ENCODE peak calls at places on chromosomes 6 and 20, in eight cellular contexts. E is GM12865; S is stimulated activated naive CD8-positive, alpha-beta T cell treated with anti-CD3 and anti-CD28 coated beads, Interleukin-15, Interleukin-2, amounts not matched to agents 100 U/mL and 50 U/mL, for 24 hours; V is HT1080; Q is neural crest cell; H is activated T-cell treated with anti-CD3 and anti-CD28 coated beads for 24 hours; L is NCI-H1092 treated with DMSO at 0.1 percent for 48 hours; R is activated naive CD4-positive, alpha-beta T cell treated with Interleukin-2 at 50 U/mL for 16 hours. J is an unnamed sample.
A peak's percentile ranks its signal among the peaks of the same experiment; 100 is the strongest.

GRCh38 chr20:18202966-18203365 is 65.3 kb downstream of the KAT14 start:
- DNase-seq in E (no peak), S (no peak), V (no peak), Q (no peak), H (no peak), L (no peak), R (no peak), J (no peak)

GRCh38 chr6:170095273-170095976 is 195.5 kb downstream of the DLL1 start:
- DNase-seq in E (no peak), S (no peak), V (no peak), Q (no peak), H (no peak), L (no peak), R (no peak), J (no peak)

GRCh38 chr20:50101900-50102299 is 11.1 kb downstream of the UBE2V1 start:
- DNase-seq in E (no peak), S (no peak), V (no peak), Q (no peak), H (no peak), L (no peak), R (no peak), J (no peak)

GRCh38 chr6:132478697-132479096 is 34.2 kb downstream of the STX7 start:
- DNase-seq in E (no peak), S (no peak), V (no peak), Q (no peak), H (no peak), L (no peak), R (no peak), J (no peak)

GRCh38 chr6:31763617-31763940 is 1.1 kb downstream of the SAPCD1 start:
- DNase-seq in E (no peak), S (no peak), V (peak; percentile 68), Q (no peak), H (no peak), L (no peak), R (no peak), J (no peak)

GRCh38 chr20:1535420-1536175 is 21.9 kb downstream of the SIRPD start:
- DNase-seq in E (peak; percentile 96), S (no peak), V (no peak), Q (no peak), H (no peak), L (no peak), R (no peak), J (peak; percentile 71)

GRCh38 chr6:30283761-30284160 is 43.0 kb upstream of the TRIM39 start:
- DNase-seq in E (no peak), S (no peak), V (no peak), Q (no peak), H (no peak), L (no peak), R (no peak), J (no peak)

GRCh38 chr6:112332274-112332673 is 14.9 kb upstream of the RFPL4B start:
- DNase-seq in E (no peak), S (no peak), V (peak; percentile 64), Q (no peak), H (no peak), L (no peak), R (no peak), J (no peak)

GRCh38 chr20:46708172-46708860 is 1.1 kb upstream of the SLC2A10 start:
- DNase-seq in E (no peak), S (no peak), V (no peak), Q (no peak), H (no peak), L (no peak), R (no peak), J (no peak)

GRCh38 chr6:122649701-122650100 is 39.5 kb downstream of the PKIB start:
- DNase-seq in E (no peak), S (no peak), V (peak; percentile 66), Q (no peak), H (no peak), L (no peak), R (no peak), J (no peak)

GRCh38 chr6:113009682-113010081 is 662.6 kb downstream of the RFPL4B start:
- DNase-seq in E (no peak), S (no peak), V (no peak), Q (no peak), H (no peak), L (no peak), R (no peak), J (no peak)

GRCh38 chr6:158475344-158476302 is 84.3 kb upstream of the TMEM181 start:
- DNase-seq in E (peak; percentile 92), S (no peak), V (peak; percentile 76), Q (no peak), H (no peak), L (peak; percentile 96), R (no peak), J (peak; percentile 84)

GRCh38 chr6:40803897-40804702 is 216.9 kb upstream of the LRFN2 start:
- DNase-seq in E (no peak), S (no peak), V (no peak), Q (no peak), H (no peak), L (no peak), R (no peak), J (no peak)

GRCh38 chr6:142796571-142796970 is 148.4 kb downstream of the HIVEP2 start:
- DNase-seq in E (no peak), S (no peak), V (no peak), Q (no peak), H (no peak), L (no peak), R (no peak), J (no peak)

GRCh38 chr20:22282696-22283095 is 301.7 kb downstream of the FOXA2 start:
- DNase-seq in E (no peak), S (no peak), V (peak; percentile 3), Q (no peak), H (no peak), L (no peak), R (no peak), J (no peak)

GRCh38 chr6:134347916-134348805 is 30.2 kb upstream of the SGK1 start:
- DNase-seq in E (no peak), S (no peak), V (peak; percentile 92), Q (no peak), H (no peak), L (no peak), R (no peak), J (no peak)

GRCh38 chr20:15937179-15937578 is 636.1 kb downstream of the KIF16B start:
- DNase-seq in E (peak; percentile 45), S (no peak), V (no peak), Q (no peak), H (no peak), L (no peak), R (no peak), J (no peak)

GRCh38 chr6:43509984-43510826 is at the start of gene LRRC73:
- DNase-seq in E (peak; percentile 82), S (peak; percentile 88), V (peak; percentile 70), Q (peak; percentile 81), H (peak; percentile 70), L (peak; percentile 74), R (peak; percentile 84), J (peak; percentile 89)

GRCh38 chr20:20733943-20734342 is 21.5 kb upstream of the RALGAPA2 start:
- DNase-seq in E (no peak), S (no peak), V (no peak), Q (no peak), H (no peak), L (no peak), R (no peak), J (no peak)

GRCh38 chr6:71394001-71394432 is 105.4 kb downstream of the OGFRL1 start:
- DNase-seq in E (no peak), S (no peak), V (peak; percentile 62), Q (no peak), H (no peak), L (no peak), R (no peak), J (no peak)

GRCh38 chr6:148557796-148558457 is 188.9 kb upstream of the UST start:
- DNase-seq in E (no peak), S (peak; percentile 16), V (peak; percentile 70), Q (no peak), H (no peak), L (no peak), R (peak; percentile 28), J (no peak)

GRCh38 chr6:78483546-78483945 is 383.8 kb upstream of the IRAK1BP1 start:
- DNase-seq in E (no peak), S (no peak), V (no peak), Q (no peak), H (no peak), L (no peak), R (no peak), J (no peak)

GRCh38 chr6:30781697-30782424 is 37.5 kb upstream of the IER3 start:
- DNase-seq in E (peak; percentile 85), S (peak; percentile 57), V (peak; percentile 99), Q (no peak), H (no peak), L (peak; percentile 86), R (no peak), J (peak; percentile 34)

GRCh38 chr6:15608406-15608805 is 54.4 kb downstream of the DTNBP1 start:
- DNase-seq in E (no peak), S (no peak), V (peak; percentile 92), Q (no peak), H (no peak), L (no peak), R (no peak), J (no peak)

GRCh38 chr6:39083111-39083702 is 31.8 kb downstream of the SAYSD1 start:
- DNase-seq in E (no peak), S (peak; percentile 28), V (no peak), Q (no peak), H (no peak), L (peak; percentile 92), R (no peak), J (peak; percentile 16)

GRCh38 chr6:36249536-36249935 is 20.3 kb upstream of the PNPLA1 start:
- DNase-seq in E (no peak), S (no peak), V (no peak), Q (no peak), H (no peak), L (no peak), R (no peak), J (no peak)

GRCh38 chr6:33822575-33823395 is 19.0 kb upstream of the MLN start:
- DNase-seq in E (peak; percentile 18), S (no peak), V (peak; percentile 70), Q (peak; percentile 31), H (no peak), L (peak; percentile 25), R (no peak), J (no peak)

GRCh38 chr20:48983423-48984400 is 62.2 kb downstream of the ARFGEF2 start:
- DNase-seq in E (no peak), S (no peak), V (peak; percentile 96), Q (no peak), H (no peak), L (no peak), R (no peak), J (no peak)

J was measured in GM13976.